ENCODE peak calls at places on chromosomes 7 and 10, in ten cellular contexts. Y is astrocyte; M is effector CD8-positive, alpha-beta T cell; J is small intestine; W is lower leg skin; L is NCI-H748 treated with DMSO at 0.1 percent for 48 hours; K is NCI-H460; N is naive thymus-derived CD8-positive, alpha-beta T cell; E is right cardiac atrium; Z is glomerular endothelial cell. B is an unnamed sample.

GRCh38 chr7:696426-697258 is 29.9 kb upstream of the DNAAF5 start:
- DNase-seq in N (no peak), J (no peak), K (no peak), Z (no peak), Y (no peak), E (peak; percentile 74), W (peak; percentile 79), L (no peak), M (no peak), B (no peak)

GRCh38 chr7:35729061-35729783 is 34.3 kb upstream of the HERPUD2 start:
- DNase-seq in Y (no peak), L (no peak), E (no peak), N (no peak), M (no peak), J (peak; percentile 34), W (no peak), Z (no peak), K (no peak), B (no peak)

GRCh38 chr7:12655161-12655560 is 32.3 kb upstream of the ARL4A start:
- DNase-seq in E (no peak), L (no peak), Z (no peak), M (no peak), Y (no peak), J (no peak), W (no peak), K (no peak), N (no peak), B (no peak)

GRCh38 chr7:111677848-111678247 is 115.6 kb upstream of the IMMP2L start:
- DNase-seq in Y (no peak), K (no peak), L (no peak), J (no peak), M (no peak), N (no peak), Z (no peak), E (no peak), W (no peak), B (no peak)

GRCh38 chr10:15844517-15844916 is 15.8 kb downstream of the MINDY3 start:
- DNase-seq in E (no peak), J (no peak), L (no peak), Z (no peak), M (no peak), Y (no peak), W (no peak), K (no peak), N (no peak), B (no peak)

GRCh38 chr7:157615101-157615817 is 278.5 kb downstream of the DNAJB6 start:
- DNase-seq in K (no peak), E (peak; percentile 86), L (no peak), J (no peak), W (no peak), N (no peak), M (no peak), Y (peak; percentile 83), Z (no peak), B (no peak)

GRCh38 chr10:4254101-4254994 is 469.3 kb upstream of the KLF6 start:
- DNase-seq in Y (peak; percentile 96), K (no peak), J (no peak), Z (no peak), E (no peak), L (no peak), N (no peak), M (no peak), W (no peak), B (no peak)

GRCh38 chr7:128247640-128248194 is 6.6 kb downstream of the LEP start:
- DNase-seq in E (peak; percentile 42), K (peak; percentile 24), N (no peak), Y (peak; percentile 18), J (no peak), Z (no peak), M (no peak), L (no peak), W (no peak), B (no peak)

GRCh38 chr7:74502216-74502891 is 48.6 kb downstream of the GTF2IRD1 start:
- DNase-seq in L (no peak), M (no peak), Z (no peak), W (no peak), N (no peak), E (peak; percentile 64), K (no peak), Y (peak; percentile 35), J (no peak), B (no peak)

GRCh38 chr7:135238112-135238744 is 4.6 kb downstream of the STRA8 start:
- DNase-seq in Y (no peak), W (peak; percentile 54), E (no peak), N (no peak), J (no peak), Z (no peak), L (no peak), K (no peak), M (no peak), B (peak; percentile 69)

GRCh38 chr7:36761835-36762234 is 37.5 kb upstream of the AOAH start:
- DNase-seq in J (no peak), Z (no peak), Y (no peak), E (no peak), N (no peak), K (no peak), L (no peak), M (no peak), W (no peak), B (no peak)

GRCh38 chr10:118501637-118502440 is 93.6 kb downstream of the PRLHR start:
- DNase-seq in N (no peak), M (no peak), J (no peak), Y (peak; percentile 84), L (no peak), E (no peak), K (peak; percentile 13), W (no peak), Z (no peak), B (no peak)

GRCh38 chr7:67551027-67551426 is 554.4 kb downstream of the TYW1 start:
- DNase-seq in L (peak; percentile 62), W (no peak), N (no peak), Y (no peak), J (no peak), K (no peak), E (peak; percentile 67), Z (no peak), M (no peak), B (no peak)

GRCh38 chr7:35505031-35505430 is 189.9 kb downstream of the HERPUD2 start:
- DNase-seq in L (no peak), Z (no peak), K (no peak), J (no peak), Y (no peak), E (no peak), M (no peak), W (no peak), N (no peak), B (peak; percentile 53)

B was measured in GM23338.